ENCODE peak calls at places on chromosomes 5 and 9, in five cellular contexts. K is neural crest cell, Z is BJ, R is foreskin fibroblast, U is lower leg skin. M is an unnamed sample.

GRCh38 chr9:101791938-101792337 is 53.5 kb upstream of the GRIN3A start:
- DNase-seq in K (peak), R (no peak), U (no peak), Z (no peak), M (no peak)

GRCh38 chr5:160197341-160198147 is 31.8 kb upstream of the FABP6 start:
- DNase-seq in U (no peak), R (no peak), Z (no peak), K (no peak), M (peak)

GRCh38 chr5:147483197-147483790 is 26.6 kb downstream of the DPYSL3 start:
- DNase-seq in K (no peak), R (no peak), Z (no peak), U (no peak), M (no peak)

GRCh38 chr5:68962632-68963484 is 131.0 kb upstream of the SLC30A5 start:
- DNase-seq in K (peak), Z (peak), R (peak), U (peak), M (peak)

GRCh38 chr5:101679816-101680215 is 616.3 kb downstream of the SLCO4C1 start:
- DNase-seq in Z (no peak), R (no peak), K (no peak), U (no peak), M (no peak)

GRCh38 chr9:75228893-75229292 is 140.6 kb downstream of the OSTF1 start:
- DNase-seq in R (no peak), K (no peak), U (no peak), Z (no peak), M (no peak)

GRCh38 chr5:1281038-1281882 is 13.6 kb downstream of the TERT start:
- DNase-seq in U (no peak), Z (no peak), K (no peak), R (no peak), M (no peak)

GRCh38 chr9:734831-735511 is 106.5 kb upstream of the DMRT1 start:
- DNase-seq in U (peak), Z (peak), R (peak), K (no peak), M (peak)

GRCh38 chr5:31913796-31914188 is 260.3 kb downstream of the GOLPH3 start:
- DNase-seq in Z (no peak), K (no peak), R (no peak), U (no peak), M (no peak)

GRCh38 chr5:154194348-154195329 is 4.1 kb downstream of the GALNT10 start:
- DNase-seq in R (no peak), Z (no peak), U (no peak), K (no peak), M (no peak)

GRCh38 chr5:6715758-6716633 is 2.8 kb downstream of the TENT4A start:
- DNase-seq in K (no peak), Z (no peak), R (no peak), U (peak), M (no peak)

GRCh38 chr9:116391306-116391900 is 237.8 kb downstream of the PAPPA start:
- DNase-seq in Z (peak), R (peak), K (no peak), U (no peak), M (no peak)

GRCh38 chr9:89021154-89021803 is 30.0 kb downstream of the S1PR3 start:
- DNase-seq in Z (peak), U (no peak), K (no peak), R (peak), M (peak)

GRCh38 chr9:98099898-98100297 is 19.1 kb downstream of the TRIM14 start:
- DNase-seq in Z (no peak), R (no peak), K (no peak), U (no peak), M (no peak)

GRCh38 chr9:103319979-103320378 is 324.8 kb downstream of the CYLC2 start:
- DNase-seq in Z (no peak), K (no peak), U (no peak), R (no peak), M (no peak)

GRCh38 chr5:90873033-90873517 is 314.5 kb downstream of the ADGRV1 start:
- DNase-seq in K (no peak), Z (no peak), R (no peak), U (no peak), M (peak)

GRCh38 chr9:36566813-36567217 is 5.9 kb upstream of the MELK start:
- DNase-seq in U (peak), Z (no peak), R (peak), K (no peak), M (no peak)

GRCh38 chr5:139863361-139863760 is 67.8 kb downstream of the PSD2 start:
- DNase-seq in U (no peak), Z (no peak), K (no peak), R (peak), M (peak)

GRCh38 chr5:139862313-139862712 is 66.7 kb downstream of the PSD2 start:
- DNase-seq in K (no peak), U (no peak), Z (no peak), R (peak), M (no peak)

GRCh38 chr5:139863855-139864558 is 68.4 kb downstream of the PSD2 start:
- DNase-seq in K (peak), U (peak), R (peak), Z (no peak), M (peak)

GRCh38 chr5:139861889-139862207 is 66.2 kb downstream of the PSD2 start:
- DNase-seq in K (no peak), Z (no peak), U (no peak), R (no peak), M (no peak)

GRCh38 chr5:139862803-139863202 is 67.2 kb downstream of the PSD2 start:
- DNase-seq in R (no peak), K (no peak), Z (no peak), U (no peak), M (no peak)
- TF ChIP-seq CTCF in R (no peak), K (no peak), Z (no peak), U (no peak), M (no peak)

DNA sequence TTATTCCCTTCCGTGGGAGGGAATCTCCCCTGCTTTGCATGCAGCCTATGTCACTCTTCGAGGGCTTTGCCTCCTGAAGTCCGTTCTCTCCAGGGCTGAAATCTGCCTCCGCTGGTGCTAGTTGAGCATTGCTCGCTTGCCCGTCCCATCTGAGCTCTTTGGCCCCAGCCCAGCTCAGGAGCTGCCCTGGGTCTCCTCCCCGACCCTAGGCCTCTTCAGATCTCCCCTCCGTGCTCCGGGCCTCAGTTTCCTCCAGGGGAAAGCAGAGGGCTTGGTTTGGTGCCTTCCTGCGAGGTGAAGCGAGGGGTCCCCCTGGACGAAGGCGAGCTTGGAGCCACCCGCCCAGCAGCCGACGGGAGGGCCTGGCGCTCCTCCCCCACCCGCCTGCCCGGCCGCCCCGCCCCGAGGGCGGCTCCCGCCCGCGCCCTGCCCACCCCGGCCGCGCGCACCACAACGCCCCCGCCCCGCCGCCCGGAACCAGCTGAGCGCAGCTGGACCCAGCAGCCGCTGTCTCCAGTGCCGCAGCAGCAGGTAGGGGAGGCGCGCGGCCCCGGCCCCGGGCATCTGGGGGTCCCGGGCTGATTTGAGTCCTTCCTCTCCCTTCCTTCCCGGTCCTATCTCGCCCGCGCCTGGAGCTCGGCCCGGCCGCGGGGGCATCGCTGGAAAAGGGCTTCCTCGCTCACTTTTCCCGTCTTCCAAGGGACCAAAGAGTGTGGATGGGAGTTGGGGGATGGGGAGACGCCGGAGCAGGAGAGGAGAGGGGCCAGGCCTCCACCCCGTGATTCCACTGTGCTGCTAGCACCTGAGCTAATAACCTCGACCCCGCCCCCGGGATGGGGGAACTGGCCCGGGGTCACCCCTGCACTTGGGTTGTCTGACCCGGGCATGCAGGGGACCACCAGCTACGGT is at the start of gene GSN:
- DNase-seq in K (peak), Z (no peak), U (peak), R (peak), M (peak)
- TF ChIP-seq CTCF in K (no peak), Z (peak), U (no peak), R (no peak), M (no peak)

GRCh38 chr9:133429641-133430161 is 7.5 kb downstream of the ADAMTS13 start:
- DNase-seq in U (no peak), K (peak), R (no peak), Z (no peak), M (no peak)
- TF ChIP-seq CTCF in U (no peak), K (peak), R (peak), Z (peak), M (no peak)

GRCh38 chr9:23693374-23693773 is 132.7 kb downstream of the ELAVL2 start:
- DNase-seq in Z (no peak), R (no peak), K (no peak), U (no peak), M (no peak)
- TF ChIP-seq CTCF in Z (no peak), R (no peak), K (no peak), U (no peak), M (no peak)